ENCODE peak calls at places on chromosome 5, in seven cellular contexts. V is esophagus squamous epithelium, Q is transverse colon, F is sigmoid colon, H is heart left ventricle, L is prostate gland, A is IMR-90. G is an unnamed sample. For H3K4me1, the result is how much of the 10 kb centered on the place peaks cover.

GRCh38 chr5:72433520-72433919 is 73.7 kb downstream of the ZNF366 start:
- DNase-seq in V (no peak), L (no peak), Q (no peak), F (no peak), H (no peak), A (no peak), G (no peak)

GRCh38 chr5:140840978-140841962 is at the start of gene PCDHA8:
- DNase-seq in H (no peak), V (no peak), Q (no peak), A (no peak), F (no peak), L (no peak), G (no peak)

GRCh38 chr5:80168388-80169028 is 87.3 kb downstream of the SERINC5 start:
- DNase-seq in A (no peak), V (no peak), Q (no peak), L (no peak), F (no peak), H (no peak), G (no peak)

GRCh38 chr5:83377131-83377865 is 94.2 kb upstream of the VCAN start:
- DNase-seq in Q (no peak), F (no peak), L (no peak), V (no peak), H (peak), A (peak), G (no peak)

GRCh38 chr5:135439426-135440205 is 7.5 kb downstream of the DCANP1 start:
- DNase-seq in A (no peak), L (peak), F (peak), H (peak), Q (no peak), V (no peak), G (no peak)

GRCh38 chr5:159883522-159883950 is 32.7 kb upstream of the ADRA1B start:
- DNase-seq in V (no peak), F (no peak), Q (no peak), H (no peak), L (no peak), A (peak), G (no peak)

GRCh38 chr5:33441241-33441844 is 578 bp downstream of the TARS1 start:
- DNase-seq in H (no peak), F (no peak), V (no peak), L (peak), A (peak), Q (peak), G (peak)

GRCh38 chr5:124105326-124105725 is 593.3 kb downstream of the CSNK1G3 start:
- DNase-seq in A (no peak), F (no peak), V (no peak), L (no peak), Q (no peak), H (no peak), G (no peak)

GRCh38 chr5:137735531-137736284 is at the start of gene KLHL3:
- DNase-seq in H (peak), L (no peak), F (no peak), A (peak), Q (peak), V (no peak), G (no peak)

GRCh38 chr5:127878174-127878750 is 175.1 kb downstream of the CCDC192 start:
- DNase-seq in A (peak), V (no peak), Q (peak), L (peak), H (peak), F (no peak), G (peak)

GRCh38 chr5:172005708-172006377 is 595 bp downstream of the FBXW11 start:
- DNase-seq in Q (peak), H (peak), V (no peak), L (peak), A (no peak), F (peak), G (no peak)

GRCh38 chr5:22591461-22591860 is 261.7 kb downstream of the CDH12 start:
- DNase-seq in H (no peak), A (no peak), L (no peak), F (no peak), V (no peak), Q (no peak), G (no peak)

GRCh38 chr5:116442095-116442534 is 132.5 kb downstream of the SEMA6A start:
- DNase-seq in A (peak), V (no peak), L (no peak), F (no peak), H (peak), Q (peak), G (peak)

GRCh38 chr5:149730620-149731331 is 666 bp downstream of the PPARGC1B start:
- DNase-seq in V (no peak), A (no peak), H (peak), Q (peak), L (peak), F (peak), G (peak)
- TF ChIP-seq POLR2A in V (no peak), A (no peak), H (no peak), Q (peak), L (no peak), F (no peak), G (no peak)

GRCh38 chr5:142281012-142281374 is 43.8 kb downstream of the SPRY4 start:
- DNase-seq in Q (no peak), A (no peak), V (no peak), L (no peak), F (no peak), H (peak), G (no peak)
- H3K27ac ChIP-seq in Q (no peak), A (no peak), V (peak), L (no peak), F (peak), H (peak), G (peak)

GRCh38 chr5:151675225-151675955 is 11.3 kb downstream of the SPARC start:
- DNase-seq in L (no peak), V (no peak), Q (no peak), F (peak), H (no peak), A (peak), G (no peak)
- H3K4me1 ChIP-seq in L (under half), V (half or more), Q (half or more), F (half or more), H (under half), A (half or more), G (under half)

GRCh38 chr5:181187500-181188213 is 17.3 kb downstream of the TRIM7 start:
- DNase-seq in A (peak), F (peak), H (peak), Q (peak), L (peak), V (no peak), G (no peak)
- TF ChIP-seq POLR2A in A (no peak), F (no peak), H (no peak), Q (no peak), L (peak), V (no peak), G (no peak)

DNA sequence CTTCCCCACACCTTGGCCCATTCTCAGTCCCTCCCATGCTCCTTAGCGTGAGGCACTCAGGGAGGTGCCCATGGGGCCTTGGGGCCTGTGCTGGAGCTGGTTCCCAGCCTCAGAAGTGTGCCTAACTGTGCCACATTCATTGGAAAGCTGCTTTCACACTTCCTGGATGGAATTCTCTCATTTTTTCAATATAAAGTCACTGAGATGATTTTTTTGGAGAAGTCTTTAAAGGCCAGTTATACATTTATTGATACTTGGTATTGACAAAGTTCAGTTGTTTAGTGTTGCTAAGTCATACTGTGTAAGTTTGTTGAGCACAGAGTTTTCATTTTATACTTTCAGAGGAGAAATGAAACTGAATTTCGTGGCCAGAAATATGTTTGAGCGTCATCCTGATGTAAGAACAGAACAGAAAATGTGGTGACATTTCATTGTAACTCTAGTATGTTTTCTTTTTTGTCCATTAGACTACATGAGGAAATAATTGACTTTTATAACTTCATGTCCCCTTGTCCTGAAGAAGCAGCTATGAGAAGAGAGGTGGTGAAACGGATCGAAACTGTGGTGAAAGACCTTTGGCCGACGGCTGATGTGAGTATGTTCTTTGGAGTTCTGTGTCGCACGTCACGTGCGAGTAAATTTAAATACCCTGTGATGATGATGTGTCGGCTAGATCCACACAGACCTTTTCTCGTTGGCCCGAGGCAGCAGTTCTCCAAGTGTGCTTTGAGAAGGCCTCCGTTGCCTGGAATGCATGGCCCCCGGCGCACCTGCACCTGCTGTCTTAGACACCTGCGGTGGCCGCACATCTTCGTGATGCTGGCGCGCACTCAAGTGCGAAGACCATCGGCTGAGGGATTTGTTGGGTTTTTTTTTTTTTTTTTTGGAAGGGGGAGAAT is 24.1 kb downstream of the TENT4A start:
- DNase-seq in F (no peak), H (no peak), A (no peak), V (no peak), L (no peak), Q (no peak), G (no peak)
- H3K27ac ChIP-seq in F (no peak), H (no peak), A (no peak), V (no peak), L (no peak), Q (peak), G (no peak)

DNA sequence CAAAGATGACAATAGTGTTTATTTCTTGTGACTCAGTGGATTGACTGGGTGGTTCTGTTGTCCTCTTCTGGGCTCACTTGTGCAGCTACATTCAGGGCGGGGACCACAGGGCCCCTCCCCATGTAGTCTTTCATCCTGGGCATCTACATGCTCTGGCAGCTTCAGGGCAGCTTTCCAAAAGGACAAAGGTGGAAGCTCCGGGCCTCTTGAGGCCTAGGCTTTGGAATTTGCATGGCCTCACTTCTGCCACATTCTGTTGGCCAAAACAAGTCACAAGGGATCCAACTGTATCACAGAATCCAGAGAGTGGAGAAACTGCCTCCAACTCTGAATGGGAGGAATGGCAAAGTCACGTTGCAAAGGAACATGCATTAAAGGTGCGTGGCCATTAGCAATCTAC is 64.3 kb downstream of the ARHGAP26 start:
- DNase-seq in L (no peak), H (no peak), V (no peak), Q (peak), F (no peak), A (no peak), G (no peak)
- H3K4me1 ChIP-seq in L (under half), H (under half), V (under half), Q (under half), F (under half), A (under half), G (under half)